ENCODE peak calls at places on chromosome 3, in four cellular contexts. One of them, this sample, is unnamed. For H3K4me1, the result is how much of the 10 kb centered on the place peaks cover.

GRCh38 chr3:5162102-5162501 is 25.4 kb upstream of the EDEM1 start:
- DNase-seq in IMR-90: peak
- DNase-seq in A549: no peak
- DNase-seq in heart left ventricle: no peak
- DNase-seq in this sample: no peak

GRCh38 chr3:4507010-4507596 is 14.0 kb downstream of the ITPR1 start:
- DNase-seq in heart left ventricle: no peak
- DNase-seq in A549: no peak
- DNase-seq in IMR-90: peak
- DNase-seq in this sample: no peak

GRCh38 chr3:197847866-197848401 is 56.9 kb downstream of the LRCH3 start:
- DNase-seq in IMR-90: peak
- DNase-seq in A549: no peak
- DNase-seq in heart left ventricle: no peak
- DNase-seq in this sample: no peak

GRCh38 chr3:122299222-122299621 is 25.8 kb upstream of the CSTA start:
- DNase-seq in A549: no peak
- DNase-seq in IMR-90: no peak
- DNase-seq in heart left ventricle: no peak
- DNase-seq in this sample: no peak

GRCh38 chr3:12370758-12371157 is 81.9 kb downstream of the PPARG start:
- DNase-seq in A549: peak
- DNase-seq in heart left ventricle: no peak
- DNase-seq in IMR-90: peak
- DNase-seq in this sample: no peak

GRCh38 chr3:47261301-47261700 is 21.3 kb downstream of the KIF9 start:
- DNase-seq in heart left ventricle: no peak
- DNase-seq in A549: no peak
- DNase-seq in IMR-90: peak
- DNase-seq in this sample: no peak

GRCh38 chr3:39178553-39178952 is 13.8 kb downstream of the XIRP1 start:
- DNase-seq in heart left ventricle: no peak
- DNase-seq in A549: no peak
- DNase-seq in IMR-90: peak
- DNase-seq in this sample: no peak

GRCh38 chr3:9196009-9196408 is 53.4 kb downstream of the SRGAP3 start:
- DNase-seq in heart left ventricle: no peak
- DNase-seq in A549: no peak
- DNase-seq in IMR-90: no peak
- DNase-seq in this sample: no peak

GRCh38 chr3:124200336-124200901 is 208.5 kb upstream of the ROPN1 start:
- DNase-seq in heart left ventricle: no peak
- DNase-seq in IMR-90: peak
- DNase-seq in A549: no peak
- DNase-seq in this sample: no peak

GRCh38 chr3:124032351-124032880 is 40.5 kb upstream of the ROPN1 start:
- DNase-seq in IMR-90: no peak
- DNase-seq in heart left ventricle: peak
- DNase-seq in A549: no peak
- DNase-seq in this sample: no peak

GRCh38 chr3:150577854-150578253 is 25.3 kb upstream of the SELENOT start:
- DNase-seq in heart left ventricle: no peak
- DNase-seq in A549: peak
- DNase-seq in IMR-90: no peak
- DNase-seq in this sample: no peak

GRCh38 chr3:101020616-101021015 is 27.4 kb upstream of the ABI3BP start:
- DNase-seq in heart left ventricle: no peak
- DNase-seq in IMR-90: peak
- DNase-seq in A549: no peak
- DNase-seq in this sample: no peak

GRCh38 chr3:45988100-45988761 is 7.4 kb downstream of the FYCO1 start:
- DNase-seq in IMR-90: no peak
- DNase-seq in heart left ventricle: no peak
- DNase-seq in A549: no peak
- DNase-seq in this sample: no peak

GRCh38 chr3:119555309-119555735 is 4.1 kb downstream of the CD80 start:
- DNase-seq in IMR-90: no peak
- DNase-seq in heart left ventricle: peak
- DNase-seq in A549: no peak
- DNase-seq in this sample: no peak

GRCh38 chr3:10753964-10754363 is 62.1 kb upstream of the SLC6A11 start:
- DNase-seq in heart left ventricle: peak
- DNase-seq in A549: no peak
- DNase-seq in IMR-90: peak
- DNase-seq in this sample: no peak

GRCh38 chr3:9377981-9378380 is 15.1 kb downstream of the THUMPD3 start:
- DNase-seq in IMR-90: no peak
- DNase-seq in heart left ventricle: no peak
- DNase-seq in A549: no peak
- DNase-seq in this sample: no peak

GRCh38 chr3:72162649-72163184 is 377.8 kb upstream of the PROK2 start:
- DNase-seq in heart left ventricle: no peak
- DNase-seq in IMR-90: no peak
- DNase-seq in A549: no peak
- DNase-seq in this sample: no peak

GRCh38 chr3:42752961-42753360 is 20.1 kb downstream of the CCDC13 start:
- DNase-seq in heart left ventricle: no peak
- DNase-seq in A549: no peak
- DNase-seq in IMR-90: no peak
- DNase-seq in this sample: no peak

GRCh38 chr3:58260261-58260731 is 22.7 kb downstream of the ABHD6 start:
- DNase-seq in IMR-90: peak
- DNase-seq in A549: peak
- DNase-seq in heart left ventricle: no peak
- DNase-seq in this sample: no peak

GRCh38 chr3:52498134-52499054 is 3.3 kb downstream of the STAB1 start:
- DNase-seq in A549: no peak
- DNase-seq in IMR-90: peak
- DNase-seq in heart left ventricle: peak
- DNase-seq in this sample: peak

GRCh38 chr3:106006001-106006400 is 137.2 kb upstream of the CBLB start:
- DNase-seq in heart left ventricle: no peak
- DNase-seq in A549: no peak
- DNase-seq in IMR-90: peak
- DNase-seq in this sample: no peak

GRCh38 chr3:40718209-40718608 is 193.4 kb downstream of the ZNF621 start:
- DNase-seq in IMR-90: no peak
- DNase-seq in A549: no peak
- DNase-seq in heart left ventricle: no peak
- DNase-seq in this sample: no peak

GRCh38 chr3:44665173-44665572 is 16.6 kb downstream of the ZNF35 start:
- DNase-seq in heart left ventricle: no peak
- DNase-seq in A549: no peak
- DNase-seq in IMR-90: no peak
- DNase-seq in this sample: no peak

GRCh38 chr3:70090322-70090913 is 90.9 kb downstream of the SAMMSON start:
- DNase-seq in heart left ventricle: no peak
- DNase-seq in A549: peak
- DNase-seq in IMR-90: peak
- DNase-seq in this sample: no peak

GRCh38 chr3:26193558-26193957 is 403.7 kb downstream of the OXSM start:
- DNase-seq in A549: no peak
- DNase-seq in heart left ventricle: no peak
- DNase-seq in IMR-90: no peak
- DNase-seq in this sample: no peak

GRCh38 chr3:142053244-142053643 is 96.1 kb downstream of the TFDP2 start:
- DNase-seq in IMR-90: no peak
- DNase-seq in heart left ventricle: no peak
- DNase-seq in A549: no peak
- DNase-seq in this sample: no peak

GRCh38 chr3:94063497-94064119 is 747 bp downstream of the NSUN3 start:
- DNase-seq in IMR-90: peak
- DNase-seq in A549: no peak
- DNase-seq in heart left ventricle: no peak
- DNase-seq in this sample: no peak

GRCh38 chr3:138381413-138381901 is 33.1 kb downstream of the MRAS start:
- DNase-seq in IMR-90: peak
- DNase-seq in heart left ventricle: peak
- DNase-seq in A549: no peak
- DNase-seq in this sample: peak

GRCh38 chr3:150348500-150348899 is 59.6 kb upstream of the TSC22D2 start:
- DNase-seq in A549: peak
- DNase-seq in heart left ventricle: no peak
- DNase-seq in IMR-90: peak
- DNase-seq in this sample: peak

GRCh38 chr3:47008258-47008671 is 28.8 kb downstream of the NBEAL2 start:
- DNase-seq in A549: no peak
- DNase-seq in heart left ventricle: no peak
- DNase-seq in IMR-90: no peak
- DNase-seq in this sample: no peak

GRCh38 chr3:100001514-100002270 is 112.6 kb downstream of the FILIP1L start:
- DNase-seq in IMR-90: no peak
- DNase-seq in heart left ventricle: no peak
- DNase-seq in A549: no peak
- DNase-seq in this sample: no peak

GRCh38 chr3:107791450-107791849 is 268.7 kb downstream of the BBX start:
- DNase-seq in heart left ventricle: no peak
- DNase-seq in IMR-90: no peak
- DNase-seq in A549: no peak
- DNase-seq in this sample: no peak

GRCh38 chr3:5055352-5056004 is 66.6 kb upstream of the ARL8B start:
- DNase-seq in A549: no peak
- DNase-seq in heart left ventricle: no peak
- DNase-seq in IMR-90: no peak
- DNase-seq in this sample: no peak

GRCh38 chr3:184670091-184670602 is 41.7 kb downstream of the MAGEF1 start:
- DNase-seq in heart left ventricle: no peak
- DNase-seq in A549: no peak
- DNase-seq in IMR-90: no peak
- DNase-seq in this sample: no peak

GRCh38 chr3:106251160-106251892 is 382.5 kb upstream of the CBLB start:
- DNase-seq in A549: peak
- DNase-seq in heart left ventricle: no peak
- DNase-seq in IMR-90: no peak
- DNase-seq in this sample: no peak

GRCh38 chr3:141303481-141304223 is 64.7 kb upstream of the ZBTB38 start:
- DNase-seq in IMR-90: peak
- DNase-seq in heart left ventricle: no peak
- DNase-seq in A549: peak
- DNase-seq in this sample: no peak

GRCh38 chr3:146222204-146223046 is 28.5 kb downstream of the PLSCR4 start:
- DNase-seq in IMR-90: peak
- DNase-seq in A549: peak
- DNase-seq in heart left ventricle: no peak
- DNase-seq in this sample: no peak

GRCh38 chr3:57078366-57079220 is 18.1 kb downstream of the SPATA12 start:
- DNase-seq in heart left ventricle: peak
- DNase-seq in A549: peak
- DNase-seq in IMR-90: peak
- DNase-seq in this sample: peak

GRCh38 chr3:33380653-33381052 is 59.6 kb downstream of the UBP1 start:
- DNase-seq in heart left ventricle: no peak
- DNase-seq in IMR-90: no peak
- DNase-seq in A549: no peak
- DNase-seq in this sample: no peak
- TF ChIP-seq POLR2A in heart left ventricle: no peak
- TF ChIP-seq POLR2A in IMR-90: no peak
- TF ChIP-seq POLR2A in A549: no peak
- TF ChIP-seq POLR2A in this sample: no peak

DNA sequence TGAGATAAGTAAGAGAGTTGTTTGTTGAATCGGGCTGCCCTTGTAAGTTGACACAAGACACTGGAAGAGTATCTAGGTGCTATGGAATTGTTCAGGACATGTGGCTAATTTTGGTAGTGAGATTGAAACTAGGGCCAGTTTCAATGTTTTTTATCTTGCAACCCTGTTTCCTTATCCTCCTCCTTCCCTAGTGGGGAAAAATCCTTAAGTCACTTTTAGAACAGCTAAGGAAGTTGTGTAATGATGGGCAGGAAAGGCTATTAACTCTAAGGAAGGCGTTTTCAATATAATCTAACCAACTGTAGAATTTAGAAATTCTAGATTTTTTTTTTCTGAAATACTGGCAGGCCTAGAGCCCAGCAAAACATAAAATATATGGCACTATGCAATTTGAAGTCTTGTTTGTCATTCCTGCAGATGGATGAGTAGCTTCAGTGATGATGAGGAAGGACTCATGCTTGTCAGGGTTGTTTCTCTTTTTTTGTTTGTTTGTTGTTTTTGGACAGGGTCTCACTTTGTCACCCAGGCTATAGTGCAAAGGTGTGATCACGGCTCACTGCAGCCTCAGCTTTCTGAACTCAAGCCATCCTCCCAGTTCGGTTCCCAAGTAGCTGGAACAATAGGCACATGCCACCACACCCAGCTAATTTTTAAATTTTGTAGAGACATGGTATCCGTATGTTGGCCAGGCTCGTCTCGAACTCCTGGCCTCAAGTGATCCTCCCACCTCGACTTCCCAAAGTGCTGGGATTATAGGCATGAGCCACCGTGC is 27.6 kb upstream of the ADAMTS9 start:
- DNase-seq in heart left ventricle: no peak
- DNase-seq in IMR-90: no peak
- DNase-seq in A549: no peak
- DNase-seq in this sample: no peak
- H3K4me3 ChIP-seq in heart left ventricle: no peak
- H3K4me3 ChIP-seq in IMR-90: no peak
- H3K4me3 ChIP-seq in A549: no peak
- H3K4me3 ChIP-seq in this sample: no peak

DNA sequence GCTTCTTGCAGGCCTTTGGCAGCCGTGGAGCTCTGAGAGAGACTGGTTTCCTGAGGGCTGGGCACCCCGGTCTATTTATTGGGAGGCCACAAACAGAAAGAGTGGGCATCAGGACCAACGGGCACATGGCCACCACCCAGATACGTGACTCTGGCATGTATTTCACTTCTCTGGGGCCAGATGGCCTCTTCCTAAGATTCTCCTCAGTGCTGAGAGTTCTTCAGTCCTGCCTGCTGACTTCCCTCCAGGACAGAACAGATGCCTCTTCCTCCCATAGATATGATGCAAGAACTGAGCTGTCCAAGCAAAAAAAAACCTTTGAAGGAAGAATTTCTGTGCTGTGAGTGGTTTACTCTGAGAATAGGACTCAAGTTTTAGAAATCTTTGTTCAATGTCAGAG is 107.7 kb downstream of the IGF2BP2 start:
- DNase-seq in heart left ventricle: no peak
- DNase-seq in IMR-90: peak
- DNase-seq in A549: no peak
- DNase-seq in this sample: no peak
- H3K4me1 ChIP-seq in heart left ventricle: under half
- H3K4me1 ChIP-seq in IMR-90: under half
- H3K4me1 ChIP-seq in A549: under half
- H3K4me1 ChIP-seq in this sample: under half

GRCh38 chr3:196638922-196639516 is 475 bp upstream of the NRROS start:
- DNase-seq in A549: no peak
- DNase-seq in IMR-90: no peak
- DNase-seq in heart left ventricle: no peak
- DNase-seq in this sample: no peak
- TF ChIP-seq POLR2A in A549: no peak
- TF ChIP-seq POLR2A in IMR-90: no peak
- TF ChIP-seq POLR2A in heart left ventricle: no peak
- TF ChIP-seq POLR2A in this sample: no peak

GRCh38 chr3:171306631-171307030 is 153.6 kb downstream of the TNIK start:
- DNase-seq in heart left ventricle: peak
- DNase-seq in IMR-90: peak
- DNase-seq in A549: peak
- DNase-seq in this sample: no peak
- H3K4me3 ChIP-seq in heart left ventricle: no peak
- H3K4me3 ChIP-seq in IMR-90: no peak
- H3K4me3 ChIP-seq in A549: no peak
- H3K4me3 ChIP-seq in this sample: peak

This sample was measured in breast epithelium.